ENCODE peak calls at places on chromosomes 1 and 21, in seven cellular contexts. One of them, this sample, is unnamed.
A peak's percentile ranks its signal among the peaks of the same experiment; 100 is the strongest.

GRCh38 chr1:41573803-41574713 is 89.6 kb upstream of the EDN2 start:
- DNase-seq in GF-D8: peak; percentile 6
- DNase-seq in NCI-H82: peak; percentile 91
- DNase-seq in hippocampal formation: peak; percentile 79
- DNase-seq in omental fat pad: peak; percentile 74
- DNase-seq in AG09319: peak; percentile 60
- DNase-seq in pancreas: peak; percentile 73
- DNase-seq in this sample: peak; percentile 74

GRCh38 chr1:147201786-147202185 is 23.4 kb downstream of the FMO5 start:
- DNase-seq in pancreas: no peak
- DNase-seq in hippocampal formation: no peak
- DNase-seq in AG09319: no peak
- DNase-seq in NCI-H82: no peak
- DNase-seq in omental fat pad: no peak
- DNase-seq in GF-D8: no peak
- DNase-seq in this sample: no peak

GRCh38 chr1:185789846-185790735 is 55.9 kb downstream of the HMCN1 start:
- DNase-seq in pancreas: no peak
- DNase-seq in NCI-H82: no peak
- DNase-seq in omental fat pad: no peak
- DNase-seq in GF-D8: no peak
- DNase-seq in AG09319: no peak
- DNase-seq in hippocampal formation: no peak
- DNase-seq in this sample: peak; percentile 66

GRCh38 chr21:46297311-46298082 is 11.4 kb downstream of the YBEY start:
- DNase-seq in GF-D8: peak; percentile 25
- DNase-seq in omental fat pad: no peak
- DNase-seq in NCI-H82: no peak
- DNase-seq in AG09319: no peak
- DNase-seq in hippocampal formation: no peak
- DNase-seq in pancreas: no peak
- DNase-seq in this sample: no peak

GRCh38 chr1:40630488-40631223 is 34.8 kb downstream of the RIMS3 start:
- DNase-seq in hippocampal formation: no peak
- DNase-seq in pancreas: peak; percentile 46
- DNase-seq in NCI-H82: peak; percentile 84
- DNase-seq in omental fat pad: no peak
- DNase-seq in AG09319: no peak
- DNase-seq in GF-D8: no peak
- DNase-seq in this sample: peak; percentile 37

GRCh38 chr1:205542367-205542766 is 37.9 kb downstream of the CDK18 start:
- DNase-seq in omental fat pad: peak; percentile 21
- DNase-seq in hippocampal formation: no peak
- DNase-seq in pancreas: no peak
- DNase-seq in GF-D8: no peak
- DNase-seq in AG09319: no peak
- DNase-seq in NCI-H82: peak; percentile 80
- DNase-seq in this sample: no peak

GRCh38 chr1:23763040-23763577 is 15.1 kb upstream of the PITHD1 start:
- DNase-seq in omental fat pad: no peak
- DNase-seq in AG09319: peak; percentile 66
- DNase-seq in hippocampal formation: no peak
- DNase-seq in NCI-H82: peak; percentile 28
- DNase-seq in GF-D8: no peak
- DNase-seq in pancreas: no peak
- DNase-seq in this sample: no peak

GRCh38 chr1:180003026-180003695 is 48.6 kb downstream of the CEP350 start:
- DNase-seq in AG09319: no peak
- DNase-seq in hippocampal formation: no peak
- DNase-seq in pancreas: no peak
- DNase-seq in NCI-H82: no peak
- DNase-seq in GF-D8: no peak
- DNase-seq in omental fat pad: no peak
- DNase-seq in this sample: no peak

GRCh38 chr1:229434005-229434640 is at the start of gene ACTA1:
- DNase-seq in pancreas: no peak
- DNase-seq in GF-D8: no peak
- DNase-seq in hippocampal formation: no peak
- DNase-seq in omental fat pad: no peak
- DNase-seq in NCI-H82: no peak
- DNase-seq in AG09319: no peak
- DNase-seq in this sample: no peak

This sample was measured in RPMI7951.